ENCODE peak calls at places on chromosomes 12 and 14, in eight cellular contexts. One of them, this sample, is unnamed.

GRCh38 chr12:56677680-56678079 is 10.4 kb downstream of the PTGES3 start:
- DNase-seq in lower leg skin: no peak
- DNase-seq in thoracic aorta: no peak
- DNase-seq in activated T-helper 1 cell treated with anti-CD3 and anti-CD28 coated beads, Interleukin-12 subunit alpha, Interleukin-12 subunit beta, Interleukin-2, Interleukin-4 antibody, amounts not matched to agents 30 ng/mL and 10 ng/mL and 1 ng/mL, durations not matched to agents 14 hours and 24 hours and 36 hours: no peak
- DNase-seq in cortex of kidney: no peak
- DNase-seq in GM23248: no peak
- DNase-seq in hypothalamus: no peak
- DNase-seq in foreskin keratinocyte: no peak
- DNase-seq in this sample: no peak

GRCh38 chr12:25733541-25733940 is 180.5 kb upstream of the LMNTD1 start:
- DNase-seq in activated T-helper 1 cell treated with anti-CD3 and anti-CD28 coated beads, Interleukin-12 subunit alpha, Interleukin-12 subunit beta, Interleukin-2, Interleukin-4 antibody, amounts not matched to agents 30 ng/mL and 10 ng/mL and 1 ng/mL, durations not matched to agents 14 hours and 24 hours and 36 hours: no peak
- DNase-seq in lower leg skin: no peak
- DNase-seq in GM23248: no peak
- DNase-seq in thoracic aorta: no peak
- DNase-seq in hypothalamus: no peak
- DNase-seq in foreskin keratinocyte: no peak
- DNase-seq in cortex of kidney: no peak
- DNase-seq in this sample: no peak

GRCh38 chr14:88323520-88324199 is 591 bp upstream of the KCNK10 start:
- DNase-seq in thoracic aorta: no peak
- DNase-seq in cortex of kidney: no peak
- DNase-seq in GM23248: peak; percentile 32
- DNase-seq in lower leg skin: no peak
- DNase-seq in hypothalamus: peak; percentile 61
- DNase-seq in foreskin keratinocyte: no peak
- DNase-seq in activated T-helper 1 cell treated with anti-CD3 and anti-CD28 coated beads, Interleukin-12 subunit alpha, Interleukin-12 subunit beta, Interleukin-2, Interleukin-4 antibody, amounts not matched to agents 30 ng/mL and 10 ng/mL and 1 ng/mL, durations not matched to agents 14 hours and 24 hours and 36 hours: no peak
- DNase-seq in this sample: no peak

GRCh38 chr12:117874842-117875434 is 93.9 kb downstream of the KSR2 start:
- DNase-seq in lower leg skin: peak; percentile 42
- DNase-seq in cortex of kidney: no peak
- DNase-seq in thoracic aorta: no peak
- DNase-seq in GM23248: peak; percentile 86
- DNase-seq in activated T-helper 1 cell treated with anti-CD3 and anti-CD28 coated beads, Interleukin-12 subunit alpha, Interleukin-12 subunit beta, Interleukin-2, Interleukin-4 antibody, amounts not matched to agents 30 ng/mL and 10 ng/mL and 1 ng/mL, durations not matched to agents 14 hours and 24 hours and 36 hours: peak; percentile 34
- DNase-seq in foreskin keratinocyte: no peak
- DNase-seq in hypothalamus: peak; percentile 57
- DNase-seq in this sample: no peak

GRCh38 chr12:33313476-33313875 is 126.1 kb downstream of the SYT10 start:
- DNase-seq in cortex of kidney: no peak
- DNase-seq in hypothalamus: no peak
- DNase-seq in lower leg skin: no peak
- DNase-seq in GM23248: no peak
- DNase-seq in foreskin keratinocyte: no peak
- DNase-seq in activated T-helper 1 cell treated with anti-CD3 and anti-CD28 coated beads, Interleukin-12 subunit alpha, Interleukin-12 subunit beta, Interleukin-2, Interleukin-4 antibody, amounts not matched to agents 30 ng/mL and 10 ng/mL and 1 ng/mL, durations not matched to agents 14 hours and 24 hours and 36 hours: no peak
- DNase-seq in thoracic aorta: no peak
- DNase-seq in this sample: no peak

GRCh38 chr12:4908694-4909396 is 860 bp upstream of the KCNA1 start:
- DNase-seq in lower leg skin: no peak
- DNase-seq in GM23248: peak; percentile 12
- DNase-seq in cortex of kidney: no peak
- DNase-seq in foreskin keratinocyte: no peak
- DNase-seq in hypothalamus: peak; percentile 8
- DNase-seq in activated T-helper 1 cell treated with anti-CD3 and anti-CD28 coated beads, Interleukin-12 subunit alpha, Interleukin-12 subunit beta, Interleukin-2, Interleukin-4 antibody, amounts not matched to agents 30 ng/mL and 10 ng/mL and 1 ng/mL, durations not matched to agents 14 hours and 24 hours and 36 hours: no peak
- DNase-seq in thoracic aorta: no peak
- DNase-seq in this sample: no peak

GRCh38 chr14:76149196-76149595 is 2.5 kb upstream of the GPATCH2L start:
- DNase-seq in cortex of kidney: no peak
- DNase-seq in thoracic aorta: no peak
- DNase-seq in foreskin keratinocyte: no peak
- DNase-seq in GM23248: no peak
- DNase-seq in lower leg skin: no peak
- DNase-seq in hypothalamus: no peak
- DNase-seq in activated T-helper 1 cell treated with anti-CD3 and anti-CD28 coated beads, Interleukin-12 subunit alpha, Interleukin-12 subunit beta, Interleukin-2, Interleukin-4 antibody, amounts not matched to agents 30 ng/mL and 10 ng/mL and 1 ng/mL, durations not matched to agents 14 hours and 24 hours and 36 hours: no peak
- DNase-seq in this sample: no peak

GRCh38 chr14:69350892-69351291 is 47.2 kb downstream of the ERH start:
- DNase-seq in GM23248: no peak
- DNase-seq in foreskin keratinocyte: no peak
- DNase-seq in activated T-helper 1 cell treated with anti-CD3 and anti-CD28 coated beads, Interleukin-12 subunit alpha, Interleukin-12 subunit beta, Interleukin-2, Interleukin-4 antibody, amounts not matched to agents 30 ng/mL and 10 ng/mL and 1 ng/mL, durations not matched to agents 14 hours and 24 hours and 36 hours: no peak
- DNase-seq in thoracic aorta: no peak
- DNase-seq in cortex of kidney: no peak
- DNase-seq in lower leg skin: no peak
- DNase-seq in hypothalamus: no peak
- DNase-seq in this sample: no peak

GRCh38 chr14:91380610-91381371 is 36.8 kb downstream of the CCDC88C start:
- DNase-seq in activated T-helper 1 cell treated with anti-CD3 and anti-CD28 coated beads, Interleukin-12 subunit alpha, Interleukin-12 subunit beta, Interleukin-2, Interleukin-4 antibody, amounts not matched to agents 30 ng/mL and 10 ng/mL and 1 ng/mL, durations not matched to agents 14 hours and 24 hours and 36 hours: no peak
- DNase-seq in foreskin keratinocyte: no peak
- DNase-seq in GM23248: no peak
- DNase-seq in cortex of kidney: no peak
- DNase-seq in thoracic aorta: no peak
- DNase-seq in lower leg skin: no peak
- DNase-seq in hypothalamus: no peak
- DNase-seq in this sample: no peak

GRCh38 chr12:110649341-110649847 is 35.5 kb downstream of the TCTN1 start:
- DNase-seq in thoracic aorta: no peak
- DNase-seq in foreskin keratinocyte: no peak
- DNase-seq in lower leg skin: no peak
- DNase-seq in cortex of kidney: no peak
- DNase-seq in activated T-helper 1 cell treated with anti-CD3 and anti-CD28 coated beads, Interleukin-12 subunit alpha, Interleukin-12 subunit beta, Interleukin-2, Interleukin-4 antibody, amounts not matched to agents 30 ng/mL and 10 ng/mL and 1 ng/mL, durations not matched to agents 14 hours and 24 hours and 36 hours: no peak
- DNase-seq in GM23248: no peak
- DNase-seq in hypothalamus: no peak
- DNase-seq in this sample: no peak

GRCh38 chr12:27919671-27920235 is 52.8 kb downstream of the PTHLH start:
- DNase-seq in GM23248: no peak
- DNase-seq in activated T-helper 1 cell treated with anti-CD3 and anti-CD28 coated beads, Interleukin-12 subunit alpha, Interleukin-12 subunit beta, Interleukin-2, Interleukin-4 antibody, amounts not matched to agents 30 ng/mL and 10 ng/mL and 1 ng/mL, durations not matched to agents 14 hours and 24 hours and 36 hours: no peak
- DNase-seq in cortex of kidney: no peak
- DNase-seq in hypothalamus: no peak
- DNase-seq in lower leg skin: no peak
- DNase-seq in thoracic aorta: no peak
- DNase-seq in foreskin keratinocyte: no peak
- DNase-seq in this sample: no peak

GRCh38 chr14:92914087-92914656 is 8.8 kb upstream of the CHGA start:
- DNase-seq in foreskin keratinocyte: no peak
- DNase-seq in lower leg skin: no peak
- DNase-seq in hypothalamus: no peak
- DNase-seq in GM23248: peak; percentile 51
- DNase-seq in cortex of kidney: no peak
- DNase-seq in activated T-helper 1 cell treated with anti-CD3 and anti-CD28 coated beads, Interleukin-12 subunit alpha, Interleukin-12 subunit beta, Interleukin-2, Interleukin-4 antibody, amounts not matched to agents 30 ng/mL and 10 ng/mL and 1 ng/mL, durations not matched to agents 14 hours and 24 hours and 36 hours: peak; percentile 7
- DNase-seq in thoracic aorta: no peak
- DNase-seq in this sample: no peak

GRCh38 chr12:119006749-119007148 is 25.4 kb downstream of the SRRM4 start:
- DNase-seq in foreskin keratinocyte: no peak
- DNase-seq in lower leg skin: no peak
- DNase-seq in thoracic aorta: no peak
- DNase-seq in cortex of kidney: no peak
- DNase-seq in GM23248: no peak
- DNase-seq in activated T-helper 1 cell treated with anti-CD3 and anti-CD28 coated beads, Interleukin-12 subunit alpha, Interleukin-12 subunit beta, Interleukin-2, Interleukin-4 antibody, amounts not matched to agents 30 ng/mL and 10 ng/mL and 1 ng/mL, durations not matched to agents 14 hours and 24 hours and 36 hours: no peak
- DNase-seq in hypothalamus: no peak
- DNase-seq in this sample: no peak

GRCh38 chr12:112833272-112833671 is 41.7 kb downstream of the RPH3A start:
- DNase-seq in GM23248: no peak
- DNase-seq in thoracic aorta: no peak
- DNase-seq in activated T-helper 1 cell treated with anti-CD3 and anti-CD28 coated beads, Interleukin-12 subunit alpha, Interleukin-12 subunit beta, Interleukin-2, Interleukin-4 antibody, amounts not matched to agents 30 ng/mL and 10 ng/mL and 1 ng/mL, durations not matched to agents 14 hours and 24 hours and 36 hours: no peak
- DNase-seq in cortex of kidney: no peak
- DNase-seq in hypothalamus: no peak
- DNase-seq in foreskin keratinocyte: no peak
- DNase-seq in lower leg skin: no peak
- DNase-seq in this sample: no peak

GRCh38 chr12:109554761-109555160 is 18.5 kb downstream of the MMAB start:
- DNase-seq in hypothalamus: no peak
- DNase-seq in foreskin keratinocyte: no peak
- DNase-seq in thoracic aorta: no peak
- DNase-seq in lower leg skin: no peak
- DNase-seq in activated T-helper 1 cell treated with anti-CD3 and anti-CD28 coated beads, Interleukin-12 subunit alpha, Interleukin-12 subunit beta, Interleukin-2, Interleukin-4 antibody, amounts not matched to agents 30 ng/mL and 10 ng/mL and 1 ng/mL, durations not matched to agents 14 hours and 24 hours and 36 hours: no peak
- DNase-seq in GM23248: no peak
- DNase-seq in cortex of kidney: no peak
- DNase-seq in this sample: no peak

GRCh38 chr12:131828671-131829350 is 618 bp downstream of the MMP17 start:
- DNase-seq in cortex of kidney: no peak
- DNase-seq in foreskin keratinocyte: no peak
- DNase-seq in thoracic aorta: no peak
- DNase-seq in GM23248: peak; percentile 59
- DNase-seq in hypothalamus: no peak
- DNase-seq in activated T-helper 1 cell treated with anti-CD3 and anti-CD28 coated beads, Interleukin-12 subunit alpha, Interleukin-12 subunit beta, Interleukin-2, Interleukin-4 antibody, amounts not matched to agents 30 ng/mL and 10 ng/mL and 1 ng/mL, durations not matched to agents 14 hours and 24 hours and 36 hours: no peak
- DNase-seq in lower leg skin: no peak
- DNase-seq in this sample: no peak

GRCh38 chr14:22226381-22226780 is 362.6 kb downstream of the DAD1 start:
- DNase-seq in activated T-helper 1 cell treated with anti-CD3 and anti-CD28 coated beads, Interleukin-12 subunit alpha, Interleukin-12 subunit beta, Interleukin-2, Interleukin-4 antibody, amounts not matched to agents 30 ng/mL and 10 ng/mL and 1 ng/mL, durations not matched to agents 14 hours and 24 hours and 36 hours: no peak
- DNase-seq in thoracic aorta: no peak
- DNase-seq in foreskin keratinocyte: no peak
- DNase-seq in lower leg skin: no peak
- DNase-seq in hypothalamus: no peak
- DNase-seq in GM23248: peak; percentile 2
- DNase-seq in cortex of kidney: no peak
- DNase-seq in this sample: no peak

GRCh38 chr14:102749833-102750775 is 27.1 kb upstream of the TRAF3 start:
- DNase-seq in activated T-helper 1 cell treated with anti-CD3 and anti-CD28 coated beads, Interleukin-12 subunit alpha, Interleukin-12 subunit beta, Interleukin-2, Interleukin-4 antibody, amounts not matched to agents 30 ng/mL and 10 ng/mL and 1 ng/mL, durations not matched to agents 14 hours and 24 hours and 36 hours: no peak
- DNase-seq in thoracic aorta: no peak
- DNase-seq in foreskin keratinocyte: no peak
- DNase-seq in cortex of kidney: no peak
- DNase-seq in hypothalamus: no peak
- DNase-seq in GM23248: no peak
- DNase-seq in lower leg skin: no peak
- DNase-seq in this sample: no peak

GRCh38 chr14:104818714-104819161 is 17.8 kb downstream of the ZBTB42 start:
- DNase-seq in foreskin keratinocyte: no peak
- DNase-seq in hypothalamus: no peak
- DNase-seq in GM23248: no peak
- DNase-seq in thoracic aorta: no peak
- DNase-seq in lower leg skin: no peak
- DNase-seq in activated T-helper 1 cell treated with anti-CD3 and anti-CD28 coated beads, Interleukin-12 subunit alpha, Interleukin-12 subunit beta, Interleukin-2, Interleukin-4 antibody, amounts not matched to agents 30 ng/mL and 10 ng/mL and 1 ng/mL, durations not matched to agents 14 hours and 24 hours and 36 hours: no peak
- DNase-seq in cortex of kidney: no peak
- DNase-seq in this sample: no peak

GRCh38 chr14:68794856-68795601 is 2.2 kb upstream of the ZFP36L1 start:
- DNase-seq in hypothalamus: no peak
- DNase-seq in lower leg skin: peak; percentile 66
- DNase-seq in GM23248: peak; percentile 93
- DNase-seq in thoracic aorta: no peak
- DNase-seq in cortex of kidney: no peak
- DNase-seq in activated T-helper 1 cell treated with anti-CD3 and anti-CD28 coated beads, Interleukin-12 subunit alpha, Interleukin-12 subunit beta, Interleukin-2, Interleukin-4 antibody, amounts not matched to agents 30 ng/mL and 10 ng/mL and 1 ng/mL, durations not matched to agents 14 hours and 24 hours and 36 hours: no peak
- DNase-seq in foreskin keratinocyte: no peak
- DNase-seq in this sample: no peak

GRCh38 chr14:67218126-67218525 is 23.1 kb upstream of the PALS1 start:
- DNase-seq in GM23248: no peak
- DNase-seq in lower leg skin: no peak
- DNase-seq in cortex of kidney: no peak
- DNase-seq in activated T-helper 1 cell treated with anti-CD3 and anti-CD28 coated beads, Interleukin-12 subunit alpha, Interleukin-12 subunit beta, Interleukin-2, Interleukin-4 antibody, amounts not matched to agents 30 ng/mL and 10 ng/mL and 1 ng/mL, durations not matched to agents 14 hours and 24 hours and 36 hours: no peak
- DNase-seq in thoracic aorta: no peak
- DNase-seq in hypothalamus: no peak
- DNase-seq in foreskin keratinocyte: no peak
- DNase-seq in this sample: no peak

This sample was measured in CD14-positive monocyte.